ENCODE peak calls at places on chromosomes 3 and 15, in ten cellular contexts. One of them, this sample, is unnamed.

GRCh38 chr3:167867981-167868380 is 132.5 kb downstream of the SERPINI1 start:
- DNase-seq in neural crest cell: no peak
- DNase-seq in nucleus accumbens: no peak
- DNase-seq in DMS79: no peak
- DNase-seq in posterior vena cava: no peak
- DNase-seq in RCC 7860: no peak
- DNase-seq in epithelial cell of esophagus: no peak
- DNase-seq in EL: no peak
- DNase-seq in SK-N-DZ: no peak
- DNase-seq in NCI-H524: no peak
- DNase-seq in this sample: no peak

GRCh38 chr15:76345880-76346665 is 9.5 kb downstream of the ISL2 start:
- DNase-seq in neural crest cell: peak
- DNase-seq in nucleus accumbens: no peak
- DNase-seq in DMS79: no peak
- DNase-seq in posterior vena cava: no peak
- DNase-seq in RCC 7860: no peak
- DNase-seq in epithelial cell of esophagus: no peak
- DNase-seq in EL: peak
- DNase-seq in SK-N-DZ: no peak
- DNase-seq in NCI-H524: no peak
- DNase-seq in this sample: no peak

GRCh38 chr15:74869726-74870407 is 3.3 kb downstream of the SCAMP2 start:
- DNase-seq in neural crest cell: no peak
- DNase-seq in nucleus accumbens: peak
- DNase-seq in DMS79: no peak
- DNase-seq in posterior vena cava: peak
- DNase-seq in RCC 7860: no peak
- DNase-seq in epithelial cell of esophagus: no peak
- DNase-seq in EL: no peak
- DNase-seq in SK-N-DZ: no peak
- DNase-seq in NCI-H524: no peak
- DNase-seq in this sample: no peak

GRCh38 chr15:64157599-64158125 is 5.2 kb downstream of the PPIB start:
- DNase-seq in neural crest cell: no peak
- DNase-seq in nucleus accumbens: no peak
- DNase-seq in DMS79: no peak
- DNase-seq in posterior vena cava: no peak
- DNase-seq in RCC 7860: no peak
- DNase-seq in epithelial cell of esophagus: no peak
- DNase-seq in EL: no peak
- DNase-seq in SK-N-DZ: no peak
- DNase-seq in NCI-H524: no peak
- DNase-seq in this sample: no peak

GRCh38 chr3:111359261-111360030 is 182.6 kb upstream of the CD96 start:
- DNase-seq in neural crest cell: no peak
- DNase-seq in nucleus accumbens: no peak
- DNase-seq in DMS79: no peak
- DNase-seq in posterior vena cava: no peak
- DNase-seq in RCC 7860: no peak
- DNase-seq in epithelial cell of esophagus: no peak
- DNase-seq in EL: no peak
- DNase-seq in SK-N-DZ: no peak
- DNase-seq in NCI-H524: no peak
- DNase-seq in this sample: no peak

GRCh38 chr3:58009026-58009748 is 965 bp downstream of the FLNB start:
- DNase-seq in neural crest cell: no peak
- DNase-seq in nucleus accumbens: peak
- DNase-seq in DMS79: no peak
- DNase-seq in posterior vena cava: peak
- DNase-seq in RCC 7860: no peak
- DNase-seq in epithelial cell of esophagus: peak
- DNase-seq in EL: no peak
- DNase-seq in SK-N-DZ: no peak
- DNase-seq in NCI-H524: no peak
- DNase-seq in this sample: no peak

GRCh38 chr3:126494831-126495230 is 19.1 kb upstream of the ZXDC start:
- DNase-seq in neural crest cell: no peak
- DNase-seq in nucleus accumbens: no peak
- DNase-seq in DMS79: no peak
- DNase-seq in posterior vena cava: no peak
- DNase-seq in RCC 7860: no peak
- DNase-seq in epithelial cell of esophagus: no peak
- DNase-seq in EL: no peak
- DNase-seq in SK-N-DZ: no peak
- DNase-seq in NCI-H524: no peak
- DNase-seq in this sample: no peak

GRCh38 chr3:160210799-160211221 is 14.4 kb upstream of the C3orf80 start:
- DNase-seq in neural crest cell: no peak
- DNase-seq in nucleus accumbens: no peak
- DNase-seq in DMS79: no peak
- DNase-seq in posterior vena cava: no peak
- DNase-seq in RCC 7860: peak
- DNase-seq in epithelial cell of esophagus: peak
- DNase-seq in EL: peak
- DNase-seq in SK-N-DZ: no peak
- DNase-seq in NCI-H524: no peak
- DNase-seq in this sample: peak

GRCh38 chr3:122255757-122256439 is 69.2 kb upstream of the CSTA start:
- DNase-seq in neural crest cell: no peak
- DNase-seq in nucleus accumbens: no peak
- DNase-seq in DMS79: no peak
- DNase-seq in posterior vena cava: no peak
- DNase-seq in RCC 7860: no peak
- DNase-seq in epithelial cell of esophagus: no peak
- DNase-seq in EL: no peak
- DNase-seq in SK-N-DZ: no peak
- DNase-seq in NCI-H524: no peak
- DNase-seq in this sample: no peak

GRCh38 chr3:193196746-193197145 is 44.3 kb upstream of the PLAAT1 start:
- DNase-seq in neural crest cell: no peak
- DNase-seq in nucleus accumbens: no peak
- DNase-seq in DMS79: no peak
- DNase-seq in posterior vena cava: no peak
- DNase-seq in RCC 7860: no peak
- DNase-seq in epithelial cell of esophagus: no peak
- DNase-seq in EL: no peak
- DNase-seq in SK-N-DZ: no peak
- DNase-seq in NCI-H524: no peak
- DNase-seq in this sample: no peak

GRCh38 chr3:174675426-174675825 is 183.7 kb upstream of the NAALADL2 start:
- DNase-seq in neural crest cell: no peak
- DNase-seq in nucleus accumbens: peak
- DNase-seq in DMS79: no peak
- DNase-seq in posterior vena cava: no peak
- DNase-seq in RCC 7860: no peak
- DNase-seq in epithelial cell of esophagus: no peak
- DNase-seq in EL: no peak
- DNase-seq in SK-N-DZ: no peak
- DNase-seq in NCI-H524: peak
- DNase-seq in this sample: no peak

GRCh38 chr3:4426782-4427344 is 40.2 kb downstream of the SUMF1 start:
- DNase-seq in neural crest cell: no peak
- DNase-seq in nucleus accumbens: no peak
- DNase-seq in DMS79: peak
- DNase-seq in posterior vena cava: no peak
- DNase-seq in RCC 7860: peak
- DNase-seq in epithelial cell of esophagus: peak
- DNase-seq in EL: peak
- DNase-seq in SK-N-DZ: peak
- DNase-seq in NCI-H524: peak
- DNase-seq in this sample: peak

GRCh38 chr3:17091895-17092294 is 207.1 kb downstream of the PLCL2 start:
- DNase-seq in neural crest cell: no peak
- DNase-seq in nucleus accumbens: no peak
- DNase-seq in DMS79: no peak
- DNase-seq in posterior vena cava: no peak
- DNase-seq in RCC 7860: no peak
- DNase-seq in epithelial cell of esophagus: no peak
- DNase-seq in EL: peak
- DNase-seq in SK-N-DZ: no peak
- DNase-seq in NCI-H524: no peak
- DNase-seq in this sample: no peak

GRCh38 chr3:95200384-95200783 is 1137.5 kb downstream of the NSUN3 start:
- DNase-seq in neural crest cell: no peak
- DNase-seq in nucleus accumbens: no peak
- DNase-seq in DMS79: no peak
- DNase-seq in posterior vena cava: no peak
- DNase-seq in RCC 7860: no peak
- DNase-seq in epithelial cell of esophagus: no peak
- DNase-seq in EL: no peak
- DNase-seq in SK-N-DZ: no peak
- DNase-seq in NCI-H524: no peak
- DNase-seq in this sample: no peak

GRCh38 chr3:172246107-172246870 is 202.0 kb downstream of the GHSR start:
- DNase-seq in neural crest cell: no peak
- DNase-seq in nucleus accumbens: no peak
- DNase-seq in DMS79: no peak
- DNase-seq in posterior vena cava: no peak
- DNase-seq in RCC 7860: no peak
- DNase-seq in epithelial cell of esophagus: no peak
- DNase-seq in EL: no peak
- DNase-seq in SK-N-DZ: no peak
- DNase-seq in NCI-H524: no peak
- DNase-seq in this sample: no peak

GRCh38 chr3:93861021-93861420 is 112.7 kb downstream of the PROS1 start:
- DNase-seq in neural crest cell: no peak
- DNase-seq in nucleus accumbens: no peak
- DNase-seq in DMS79: no peak
- DNase-seq in posterior vena cava: no peak
- DNase-seq in RCC 7860: no peak
- DNase-seq in epithelial cell of esophagus: no peak
- DNase-seq in EL: no peak
- DNase-seq in SK-N-DZ: no peak
- DNase-seq in NCI-H524: no peak
- DNase-seq in this sample: no peak

GRCh38 chr3:37256447-37256846 is 82.1 kb upstream of the LRRFIP2 start:
- DNase-seq in neural crest cell: no peak
- DNase-seq in nucleus accumbens: no peak
- DNase-seq in DMS79: no peak
- DNase-seq in posterior vena cava: no peak
- DNase-seq in RCC 7860: no peak
- DNase-seq in epithelial cell of esophagus: no peak
- DNase-seq in EL: peak
- DNase-seq in SK-N-DZ: no peak
- DNase-seq in NCI-H524: peak
- DNase-seq in this sample: no peak

GRCh38 chr15:35932541-35932940 is 386.6 kb upstream of the DPH6 start:
- DNase-seq in neural crest cell: no peak
- DNase-seq in nucleus accumbens: no peak
- DNase-seq in DMS79: no peak
- DNase-seq in posterior vena cava: no peak
- DNase-seq in RCC 7860: no peak
- DNase-seq in epithelial cell of esophagus: no peak
- DNase-seq in EL: no peak
- DNase-seq in SK-N-DZ: peak
- DNase-seq in NCI-H524: no peak
- DNase-seq in this sample: no peak

This sample was measured in PC-9.